ENCODE peak calls at places on chromosomes 3 and 15, in six cellular contexts. I is prostate gland, Q is GM12878, R is esophagus muscularis mucosa, D is suprapubic skin, B is Panc1. M is an unnamed sample.

GRCh38 chr3:133161666-133162065 is 123.5 kb downstream of the TMEM108 start:
- DNase-seq in I (no peak), Q (no peak), R (no peak), D (no peak), B (no peak), M (no peak)

GRCh38 chr15:46677491-46677890 is 1039.8 kb upstream of the SEMA6D start:
- DNase-seq in I (no peak), Q (no peak), R (no peak), D (no peak), B (no peak), M (no peak)

GRCh38 chr3:194485471-194485875 is 1.3 kb downstream of the ATP13A3 start:
- DNase-seq in I (no peak), Q (no peak), R (no peak), D (no peak), B (no peak), M (no peak)

GRCh38 chr15:63447277-63447676 is 57.1 kb upstream of the USP3 start:
- DNase-seq in I (no peak), Q (no peak), R (no peak), D (no peak), B (no peak), M (no peak)

GRCh38 chr3:146747051-146747450 is 141.9 kb upstream of the PLSCR5 start:
- DNase-seq in I (no peak), Q (no peak), R (no peak), D (no peak), B (no peak), M (no peak)

GRCh38 chr3:190586631-190587000 is 72.7 kb downstream of the IL1RAP start:
- DNase-seq in I (no peak), Q (no peak), R (no peak), D (no peak), B (no peak), M (no peak)

GRCh38 chr3:38649500-38650247 is at the start of gene SCN5A:
- DNase-seq in I (peak; percentile 32), Q (no peak), R (peak; percentile 86), D (no peak), B (no peak), M (no peak)

GRCh38 chr15:39579487-39580116 is 1.3 kb upstream of the THBS1 start:
- DNase-seq in I (peak; percentile 80), Q (no peak), R (peak; percentile 95), D (peak; percentile 87), B (peak; percentile 51), M (no peak)

GRCh38 chr15:59587085-59587826 is 24.3 kb upstream of the GCNT3 start:
- DNase-seq in I (peak; percentile 48), Q (no peak), R (no peak), D (no peak), B (no peak), M (no peak)

GRCh38 chr3:185225523-185225922 is 28.3 kb downstream of the EHHADH start:
- DNase-seq in I (no peak), Q (no peak), R (no peak), D (no peak), B (no peak), M (no peak)

GRCh38 chr3:152564454-152564853 is 270.5 kb upstream of the P2RY1 start:
- DNase-seq in I (no peak), Q (no peak), R (no peak), D (no peak), B (no peak), M (no peak)

GRCh38 chr3:52226229-52226817 is 878 bp upstream of the TLR9 start:
- DNase-seq in I (no peak), Q (no peak), R (no peak), D (no peak), B (no peak), M (no peak)

GRCh38 chr3:59261009-59261408 is 211.2 kb upstream of the CFAP20DC start:
- DNase-seq in I (no peak), Q (no peak), R (no peak), D (no peak), B (no peak), M (no peak)

DNA sequence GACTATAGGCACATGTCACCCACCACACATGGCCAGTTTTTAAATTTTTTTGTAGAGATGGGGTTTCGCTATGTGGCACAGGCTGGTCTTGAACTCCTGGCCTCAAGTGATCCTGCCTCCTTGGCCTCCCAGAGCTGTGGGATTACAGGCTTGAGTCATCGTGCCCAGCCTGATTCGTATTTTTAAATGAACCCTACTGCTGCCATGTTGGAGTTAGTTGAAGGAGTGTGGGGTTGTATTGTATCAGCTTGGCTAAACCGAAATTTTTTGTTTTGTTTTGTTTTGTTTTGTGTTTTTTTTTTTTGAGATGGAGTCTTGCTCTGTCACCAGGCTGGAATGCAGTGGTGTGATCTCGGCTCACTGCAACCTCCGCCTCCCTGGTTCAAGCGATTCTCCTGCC is 11.8 kb upstream of the ZNF770 start:
- DNase-seq in I (no peak), Q (no peak), R (no peak), D (no peak), B (no peak), M (no peak)
- H3K27ac ChIP-seq in I (no peak overlapping the region), Q (no peak overlapping the region), R (no peak overlapping the region), D (no peak overlapping the region), B (no peak overlapping the region), M (no peak overlapping the region)

GRCh38 chr15:52789601-52790165 is 453 bp downstream of the ONECUT1 start:
- DNase-seq in I (no peak), Q (no peak), R (no peak), D (no peak), B (no peak), M (no peak)

GRCh38 chr15:52789008-52789600 is 1.0 kb downstream of the ONECUT1 start:
- DNase-seq in I (no peak), Q (no peak), R (no peak), D (no peak), B (no peak), M (no peak)

GRCh38 chr15:52787549-52788098 is 2.5 kb downstream of the ONECUT1 start:
- DNase-seq in I (no peak), Q (no peak), R (no peak), D (no peak), B (no peak), M (no peak)

GRCh38 chr15:52787123-52787503 is 3.0 kb downstream of the ONECUT1 start:
- DNase-seq in I (no peak), Q (no peak), R (no peak), D (no peak), B (no peak), M (no peak)

GRCh38 chr15:52788099-52788986 is 1.8 kb downstream of the ONECUT1 start:
- DNase-seq in I (no peak), Q (no peak), R (no peak), D (no peak), B (no peak), M (no peak)
- H3K4me3 ChIP-seq in I (no peak overlapping the region), Q (no peak overlapping the region), R (no peak overlapping the region), D (no peak overlapping the region), B (peak overlapping the region; percentile 18), M (no peak overlapping the region)

GRCh38 chr3:160398820-160399346 is at the start of gene IFT80:
- DNase-seq in I (peak; percentile 96), Q (peak; percentile 84), R (peak; percentile 98), D (peak; percentile 96), B (peak; percentile 85), M (peak; percentile 88)
- TF ChIP-seq POLR2AphosphoS5 in I (no peak), Q (no peak), R (peak; percentile 53), D (no peak), B (no peak), M (no peak)

GRCh38 chr3:45814322-45814721 is 18.0 kb upstream of the SLC6A20 start:
- DNase-seq in I (no peak), Q (no peak), R (no peak), D (no peak), B (no peak), M (no peak)

GRCh38 chr3:45821127-45821526 is 20.8 kb downstream of the LZTFL1 start:
- DNase-seq in I (no peak), Q (no peak), R (no peak), D (no peak), B (no peak), M (no peak)

GRCh38 chr3:45817788-45818523 is 21.6 kb upstream of the SLC6A20 start:
- DNase-seq in I (peak; percentile 82), Q (no peak), R (no peak), D (no peak), B (peak; percentile 71), M (no peak)

GRCh38 chr3:45816544-45816943 is 20.2 kb upstream of the SLC6A20 start:
- DNase-seq in I (no peak), Q (no peak), R (no peak), D (no peak), B (no peak), M (no peak)

GRCh38 chr3:45819543-45819942 is 22.4 kb downstream of the LZTFL1 start:
- DNase-seq in I (no peak), Q (no peak), R (peak; percentile 78), D (no peak), B (no peak), M (no peak)
- H3K27ac ChIP-seq in I (no peak overlapping the region), Q (no peak overlapping the region), R (peak overlapping the region; percentile 83), D (no peak overlapping the region), B (no peak overlapping the region), M (no peak overlapping the region)

GRCh38 chr3:74442683-74443082 is 171.8 kb downstream of the CNTN3 start:
- DNase-seq in I (no peak), Q (no peak), R (no peak), D (no peak), B (no peak), M (no peak)
- H3K4me3 ChIP-seq in I (no peak overlapping the region), Q (no peak overlapping the region), R (no peak overlapping the region), D (no peak overlapping the region), B (no peak overlapping the region), M (no peak overlapping the region)

GRCh38 chr3:13069495-13069894 is 3.7 kb downstream of the IQSEC1 start:
- DNase-seq in I (no peak), Q (peak; percentile 42), R (no peak), D (no peak), B (no peak), M (no peak)
- TF ChIP-seq POLR2AphosphoS5 in I (no peak), Q (peak; percentile 33), R (no peak), D (no peak), B (no peak), M (no peak)

DNA sequence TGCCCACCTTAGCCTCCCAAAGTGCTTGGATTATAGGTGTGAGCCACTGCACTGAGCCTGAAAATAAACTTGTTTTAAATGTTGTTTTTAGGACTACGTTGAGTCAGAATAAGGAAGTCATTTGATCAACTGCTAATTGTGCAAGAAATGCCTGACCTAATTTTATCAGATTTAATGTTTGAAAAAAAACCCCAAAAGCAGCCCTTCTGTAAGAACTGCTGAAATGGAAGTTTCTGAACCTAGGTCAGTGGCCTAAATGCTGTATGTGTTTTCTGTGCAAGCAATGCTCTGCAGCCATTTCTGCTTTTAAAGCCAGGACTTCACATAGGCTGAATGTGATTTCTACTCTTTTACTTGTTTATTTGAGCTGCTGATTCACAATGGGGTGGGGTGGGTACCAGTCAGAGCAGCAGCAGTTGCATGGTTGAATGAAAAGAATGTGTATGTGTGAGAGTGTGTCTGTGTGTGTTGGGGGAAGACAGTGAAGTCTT is 6.6 kb downstream of the GPX1 start:
- DNase-seq in I (no peak), Q (no peak), R (no peak), D (no peak), B (no peak), M (peak; percentile 68)
- H3K27ac ChIP-seq in I (no peak overlapping the region), Q (peak overlapping the region; percentile 38), R (peak overlapping the region; percentile 63), D (peak overlapping the region; percentile 73), B (no peak overlapping the region), M (peak overlapping the region; percentile 80)

M was measured in HL-60.